ENCODE peak calls at places on chromosomes 16 and 17, in four cellular contexts. One of them, this sample, is unnamed.

GRCh38 chr17:4972752-4973151 is 5.1 kb upstream of the SPAG7 start:
- DNase-seq in K562: no peak
- DNase-seq in HL-60: no peak
- DNase-seq in GM12878: no peak
- DNase-seq in this sample: no peak

GRCh38 chr17:81171941-81172340 is 5.9 kb upstream of the AATK start:
- DNase-seq in HL-60: no peak
- DNase-seq in GM12878: no peak
- DNase-seq in K562: no peak
- DNase-seq in this sample: no peak

GRCh38 chr17:3474212-3474611 is 1.6 kb upstream of the ASPA start:
- DNase-seq in K562: no peak
- DNase-seq in HL-60: no peak
- DNase-seq in GM12878: no peak
- DNase-seq in this sample: no peak

GRCh38 chr17:72100445-72100844 is 20.4 kb upstream of the SOX9 start:
- DNase-seq in K562: no peak
- DNase-seq in HL-60: no peak
- DNase-seq in GM12878: no peak
- DNase-seq in this sample: no peak

GRCh38 chr16:89383095-89384003 is 107.0 kb downstream of the ANKRD11 start:
- DNase-seq in K562: peak; percentile 90
- DNase-seq in GM12878: no peak
- DNase-seq in HL-60: no peak
- DNase-seq in this sample: peak; percentile 59

GRCh38 chr16:30395155-30395991 is at the start of gene ZNF48:
- DNase-seq in HL-60: peak; percentile 72
- DNase-seq in GM12878: no peak
- DNase-seq in K562: peak; percentile 82
- DNase-seq in this sample: peak; percentile 83

GRCh38 chr17:34579979-34580684 is 750 bp downstream of the TMEM132E start:
- DNase-seq in HL-60: no peak
- DNase-seq in K562: no peak
- DNase-seq in GM12878: no peak
- DNase-seq in this sample: peak; percentile 37

GRCh38 chr17:28144019-28144418 is 101.5 kb downstream of the NLK start:
- DNase-seq in HL-60: no peak
- DNase-seq in K562: no peak
- DNase-seq in GM12878: no peak
- DNase-seq in this sample: no peak

GRCh38 chr16:46972429-46972970 is 974 bp downstream of the DNAJA2 start:
- DNase-seq in HL-60: no peak
- DNase-seq in GM12878: no peak
- DNase-seq in K562: peak; percentile 25
- DNase-seq in this sample: peak; percentile 44

GRCh38 chr17:55690105-55690508 is 32.6 kb downstream of the TMEM100 start:
- DNase-seq in K562: no peak
- DNase-seq in GM12878: no peak
- DNase-seq in HL-60: peak; percentile 25
- DNase-seq in this sample: no peak

GRCh38 chr16:30565526-30565925 is 6.0 kb downstream of the ZNF688 start:
- DNase-seq in GM12878: no peak
- DNase-seq in HL-60: no peak
- DNase-seq in K562: no peak
- DNase-seq in this sample: no peak

GRCh38 chr17:63780507-63780906 is 6.5 kb downstream of the DDX42 start:
- DNase-seq in HL-60: no peak
- DNase-seq in K562: no peak
- DNase-seq in GM12878: no peak
- DNase-seq in this sample: no peak

GRCh38 chr17:26766743-26767142 is 527.2 kb upstream of the WSB1 start:
- DNase-seq in HL-60: no peak
- DNase-seq in K562: no peak
- DNase-seq in GM12878: no peak
- DNase-seq in this sample: no peak

GRCh38 chr17:46010597-46011186 is 11.6 kb downstream of the STH start:
- DNase-seq in GM12878: no peak
- DNase-seq in HL-60: no peak
- DNase-seq in K562: peak; percentile 25
- DNase-seq in this sample: no peak

GRCh38 chr17:1783834-1784611 is 22.2 kb downstream of the SERPINF1 start:
- DNase-seq in K562: peak; percentile 56
- DNase-seq in GM12878: no peak
- DNase-seq in HL-60: no peak
- DNase-seq in this sample: no peak

GRCh38 chr17:58006563-58006923 is 503 bp downstream of the SRSF1 start:
- DNase-seq in K562: peak; percentile 76
- DNase-seq in GM12878: no peak
- DNase-seq in HL-60: no peak
- DNase-seq in this sample: no peak

GRCh38 chr17:47697948-47698711 is 4.2 kb downstream of the TBKBP1 start:
- DNase-seq in GM12878: no peak
- DNase-seq in HL-60: no peak
- DNase-seq in K562: no peak
- DNase-seq in this sample: no peak

GRCh38 chr16:83854420-83854819 is 44.5 kb upstream of the MLYCD start:
- DNase-seq in HL-60: no peak
- DNase-seq in GM12878: no peak
- DNase-seq in K562: no peak
- DNase-seq in this sample: no peak

GRCh38 chr16:25553711-25554436 is 137.9 kb upstream of the HS3ST4 start:
- DNase-seq in HL-60: no peak
- DNase-seq in K562: peak; percentile 69
- DNase-seq in GM12878: no peak
- DNase-seq in this sample: no peak

GRCh38 chr16:19542138-19542821 is 13.2 kb upstream of the VPS35L start:
- DNase-seq in GM12878: no peak
- DNase-seq in K562: no peak
- DNase-seq in HL-60: no peak
- DNase-seq in this sample: no peak

GRCh38 chr17:49191407-49191916 is 18.9 kb downstream of the GNGT2 start:
- DNase-seq in HL-60: no peak
- DNase-seq in GM12878: no peak
- DNase-seq in K562: no peak
- DNase-seq in this sample: no peak

GRCh38 chr17:50618300-50618699 is 16.4 kb upstream of the ABCC3 start:
- DNase-seq in GM12878: no peak
- DNase-seq in HL-60: no peak
- DNase-seq in K562: no peak
- DNase-seq in this sample: no peak

GRCh38 chr17:17873450-17873991 is 36.7 kb upstream of the SREBF1 start:
- DNase-seq in GM12878: no peak
- DNase-seq in K562: no peak
- DNase-seq in HL-60: no peak
- DNase-seq in this sample: no peak

GRCh38 chr17:77927777-77928518 is 30.6 kb upstream of the TNRC6C start:
- DNase-seq in HL-60: no peak
- DNase-seq in GM12878: no peak
- DNase-seq in K562: no peak
- DNase-seq in this sample: no peak

GRCh38 chr17:27532269-27533067 is 76.2 kb downstream of the KSR1 start:
- DNase-seq in GM12878: no peak
- DNase-seq in K562: no peak
- DNase-seq in HL-60: peak; percentile 99
- DNase-seq in this sample: no peak

GRCh38 chr17:8611671-8612298 is 18.7 kb downstream of the MYH10 start:
- DNase-seq in HL-60: no peak
- DNase-seq in K562: no peak
- DNase-seq in GM12878: no peak
- DNase-seq in this sample: no peak

GRCh38 chr17:2707721-2708584 is 3.6 kb downstream of the CLUH start:
- DNase-seq in K562: peak; percentile 34
- DNase-seq in GM12878: no peak
- DNase-seq in HL-60: no peak
- DNase-seq in this sample: no peak

GRCh38 chr17:32483451-32484019 is 3.3 kb upstream of the CDK5R1 start:
- DNase-seq in K562: peak; percentile 66
- DNase-seq in HL-60: no peak
- DNase-seq in GM12878: no peak
- DNase-seq in this sample: no peak

GRCh38 chr17:47956818-47957590 is 679 bp downstream of the PRR15L start:
- DNase-seq in HL-60: no peak
- DNase-seq in GM12878: no peak
- DNase-seq in K562: no peak
- DNase-seq in this sample: no peak

GRCh38 chr16:22071352-22071923 is 20.9 kb upstream of the VWA3A start:
- DNase-seq in K562: no peak
- DNase-seq in GM12878: no peak
- DNase-seq in HL-60: no peak
- DNase-seq in this sample: no peak

GRCh38 chr17:43118679-43119615 is 6.2 kb downstream of the BRCA1 start:
- DNase-seq in K562: no peak
- DNase-seq in HL-60: no peak
- DNase-seq in GM12878: no peak
- DNase-seq in this sample: no peak

GRCh38 chr17:78490156-78490555 is 87.0 kb downstream of the DNAH17 start:
- DNase-seq in HL-60: no peak
- DNase-seq in GM12878: no peak
- DNase-seq in K562: no peak
- DNase-seq in this sample: no peak

GRCh38 chr16:28986492-28986891 is 1.6 kb downstream of the LAT start:
- DNase-seq in HL-60: no peak
- DNase-seq in K562: no peak
- DNase-seq in GM12878: no peak
- DNase-seq in this sample: no peak

GRCh38 chr17:35372846-35373531 is 432 bp downstream of the SLFN11 start:
- DNase-seq in GM12878: no peak
- DNase-seq in K562: no peak
- DNase-seq in HL-60: no peak
- DNase-seq in this sample: peak; percentile 17

GRCh38 chr16:19011169-19011731 is 27.5 kb downstream of the TMC7 start:
- DNase-seq in GM12878: no peak
- DNase-seq in HL-60: no peak
- DNase-seq in K562: no peak
- DNase-seq in this sample: no peak

GRCh38 chr16:1706386-1707192 is 594 bp downstream of the MAPK8IP3 start:
- DNase-seq in K562: peak; percentile 56
- DNase-seq in HL-60: peak; percentile 54
- DNase-seq in GM12878: no peak
- DNase-seq in this sample: peak; percentile 58

GRCh38 chr17:72890711-72891110 is 201.8 kb downstream of the SLC39A11 start:
- DNase-seq in GM12878: no peak
- DNase-seq in HL-60: no peak
- DNase-seq in K562: peak; percentile 64
- DNase-seq in this sample: no peak

GRCh38 chr17:10673318-10673717 is 16.2 kb upstream of the MYH3 start:
- DNase-seq in HL-60: no peak
- DNase-seq in K562: no peak
- DNase-seq in GM12878: no peak
- DNase-seq in this sample: no peak

DNA sequence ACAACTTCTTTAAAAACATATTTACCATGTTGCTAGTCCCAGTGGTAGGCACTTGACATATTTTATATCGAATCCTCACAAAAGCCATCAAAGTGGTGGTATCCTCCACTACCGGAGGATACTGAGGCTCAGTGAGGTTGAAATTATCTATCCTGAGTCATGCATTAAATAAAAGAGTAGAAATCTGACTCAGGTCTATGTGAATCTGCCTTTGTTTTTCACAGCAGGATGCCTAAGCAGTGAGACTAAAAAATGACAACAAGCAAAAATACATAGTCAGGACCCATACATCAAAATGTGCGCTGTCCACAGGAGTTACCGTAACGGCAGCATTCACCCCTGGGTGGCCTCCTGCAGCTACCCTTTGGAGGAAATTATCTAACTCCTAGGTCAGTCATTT is 17.7 kb downstream of the BRD7 start:
- DNase-seq in HL-60: no peak
- DNase-seq in K562: no peak
- DNase-seq in GM12878: no peak
- DNase-seq in this sample: no peak
- TF ChIP-seq SPI1 in HL-60: no peak
- TF ChIP-seq SPI1 in K562: no peak
- TF ChIP-seq SPI1 in GM12878: no peak
- TF ChIP-seq SPI1 in this sample: no peak

DNA sequence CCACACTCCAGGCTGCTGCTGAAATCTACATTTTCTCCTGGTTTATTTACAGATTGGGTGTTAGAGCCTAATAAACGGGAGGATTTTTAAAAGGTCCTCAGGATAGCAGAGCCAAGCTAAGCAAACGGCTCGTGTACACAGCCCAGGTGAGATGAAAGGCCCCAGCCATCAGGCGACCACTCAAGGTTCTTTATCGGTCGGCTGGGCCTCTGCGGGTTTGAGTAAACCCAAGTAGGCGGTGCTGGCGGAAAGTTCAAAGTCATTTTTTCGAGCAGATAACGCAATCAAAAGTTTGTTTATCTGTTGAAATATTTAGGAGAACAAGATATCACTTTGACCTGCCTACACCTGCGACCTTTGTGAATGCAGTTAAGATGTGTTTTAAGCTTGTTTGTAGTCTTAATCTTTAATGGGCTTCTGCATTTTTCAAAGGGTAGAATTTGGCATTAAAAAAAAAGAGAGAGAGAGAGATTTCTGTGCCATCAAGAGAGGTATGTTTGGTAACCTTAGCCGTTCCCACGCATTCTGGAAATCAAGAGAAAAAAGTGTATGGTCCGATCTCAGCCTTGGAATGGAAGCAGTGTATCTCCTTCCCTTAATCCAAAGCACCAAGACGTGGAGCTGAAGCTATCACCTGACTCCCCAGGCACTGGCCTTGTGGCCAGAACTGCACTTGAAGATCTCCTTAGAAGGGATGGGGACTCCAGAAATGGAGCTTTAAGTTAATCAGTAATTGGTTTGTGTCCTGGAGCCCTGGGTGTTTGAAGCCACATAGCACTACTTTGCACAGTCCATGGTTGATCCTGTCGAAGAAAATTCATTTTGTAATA is 301.7 kb upstream of the IRX5 start:
- DNase-seq in HL-60: no peak
- DNase-seq in K562: no peak
- DNase-seq in GM12878: no peak
- DNase-seq in this sample: no peak
- TF ChIP-seq SPI1 in HL-60: no peak
- TF ChIP-seq SPI1 in K562: no peak
- TF ChIP-seq SPI1 in GM12878: no peak
- TF ChIP-seq SPI1 in this sample: no peak

GRCh38 chr16:68972720-68973119 is 129.4 kb downstream of the TANGO6 start:
- DNase-seq in GM12878: no peak
- DNase-seq in K562: peak; percentile 36
- DNase-seq in HL-60: no peak
- DNase-seq in this sample: no peak
- TF ChIP-seq SPI1 in GM12878: no peak
- TF ChIP-seq SPI1 in K562: peak; percentile 83
- TF ChIP-seq SPI1 in HL-60: peak; percentile 47
- TF ChIP-seq SPI1 in this sample: no peak

GRCh38 chr16:77963185-77964044 is 58.9 kb upstream of the CLEC3A start:
- DNase-seq in GM12878: peak; percentile 52
- DNase-seq in HL-60: no peak
- DNase-seq in K562: no peak
- DNase-seq in this sample: no peak

GRCh38 chr16:77960771-77961170 is 61.6 kb upstream of the CLEC3A start:
- DNase-seq in K562: no peak
- DNase-seq in HL-60: no peak
- DNase-seq in GM12878: no peak
- DNase-seq in this sample: no peak

GRCh38 chr16:77962689-77963088 is 59.7 kb upstream of the CLEC3A start:
- DNase-seq in HL-60: no peak
- DNase-seq in GM12878: no peak
- DNase-seq in K562: no peak
- DNase-seq in this sample: no peak

GRCh38 chr16:77965346-77965745 is 57.0 kb upstream of the CLEC3A start:
- DNase-seq in K562: no peak
- DNase-seq in GM12878: no peak
- DNase-seq in HL-60: no peak
- DNase-seq in this sample: no peak

GRCh38 chr16:77961811-77962210 is 60.5 kb upstream of the CLEC3A start:
- DNase-seq in GM12878: no peak
- DNase-seq in HL-60: no peak
- DNase-seq in K562: no peak
- DNase-seq in this sample: no peak
- TF ChIP-seq SPI1 in GM12878: no peak
- TF ChIP-seq SPI1 in HL-60: no peak
- TF ChIP-seq SPI1 in K562: no peak
- TF ChIP-seq SPI1 in this sample: no peak

This sample was measured in GM12891.